ENCODE peak calls at places on chromosomes 13 and 19, in eight cellular contexts. One of them, this sample, is unnamed.

GRCh38 chr13:98222081-98222554 is 45.0 kb upstream of the RNF113B start:
- DNase-seq in aorta: no peak
- DNase-seq in T1000: no peak
- DNase-seq in activated naive CD4-positive, alpha-beta T cell: no peak
- DNase-seq in neural progenitor cell: no peak
- DNase-seq in T-helper 2 cell: no peak
- DNase-seq in fibroblast of lung: no peak
- DNase-seq in germinal center: no peak
- DNase-seq in this sample: no peak

GRCh38 chr19:23395041-23395721 is at the start of gene ZNF91:
- DNase-seq in aorta: peak; percentile 97
- DNase-seq in T1000: peak; percentile 83
- DNase-seq in activated naive CD4-positive, alpha-beta T cell: peak; percentile 83
- DNase-seq in neural progenitor cell: peak; percentile 98
- DNase-seq in T-helper 2 cell: peak; percentile 89
- DNase-seq in fibroblast of lung: peak; percentile 97
- DNase-seq in germinal center: peak; percentile 89
- DNase-seq in this sample: peak; percentile 86

GRCh38 chr13:79468819-79469218 is 12.1 kb upstream of the NDFIP2 start:
- DNase-seq in aorta: no peak
- DNase-seq in T1000: no peak
- DNase-seq in activated naive CD4-positive, alpha-beta T cell: no peak
- DNase-seq in neural progenitor cell: no peak
- DNase-seq in T-helper 2 cell: no peak
- DNase-seq in fibroblast of lung: no peak
- DNase-seq in germinal center: no peak
- DNase-seq in this sample: no peak

GRCh38 chr13:98576963-98577822 is at the start of gene STK24:
- DNase-seq in aorta: peak; percentile 79
- DNase-seq in T1000: peak; percentile 47
- DNase-seq in activated naive CD4-positive, alpha-beta T cell: peak; percentile 44
- DNase-seq in neural progenitor cell: peak; percentile 92
- DNase-seq in T-helper 2 cell: peak; percentile 56
- DNase-seq in fibroblast of lung: peak; percentile 84
- DNase-seq in germinal center: peak; percentile 80
- DNase-seq in this sample: peak; percentile 53

GRCh38 chr13:39266426-39266825 is 228.2 kb downstream of the NHLRC3 start:
- DNase-seq in aorta: no peak
- DNase-seq in T1000: no peak
- DNase-seq in activated naive CD4-positive, alpha-beta T cell: no peak
- DNase-seq in neural progenitor cell: no peak
- DNase-seq in T-helper 2 cell: no peak
- DNase-seq in fibroblast of lung: no peak
- DNase-seq in germinal center: no peak
- DNase-seq in this sample: no peak

GRCh38 chr13:112754281-112755025 is 64.6 kb downstream of the ATP11A start:
- DNase-seq in aorta: no peak
- DNase-seq in T1000: no peak
- DNase-seq in activated naive CD4-positive, alpha-beta T cell: no peak
- DNase-seq in neural progenitor cell: no peak
- DNase-seq in T-helper 2 cell: no peak
- DNase-seq in fibroblast of lung: no peak
- DNase-seq in germinal center: no peak
- DNase-seq in this sample: no peak

GRCh38 chr19:39428309-39429112 is 7.2 kb downstream of the RPS16 start:
- DNase-seq in aorta: peak; percentile 85
- DNase-seq in T1000: peak; percentile 30
- DNase-seq in activated naive CD4-positive, alpha-beta T cell: no peak
- DNase-seq in neural progenitor cell: peak; percentile 91
- DNase-seq in T-helper 2 cell: no peak
- DNase-seq in fibroblast of lung: peak; percentile 95
- DNase-seq in germinal center: no peak
- DNase-seq in this sample: no peak

GRCh38 chr19:35670686-35671085 is 4.4 kb downstream of the UPK1A start:
- DNase-seq in aorta: no peak
- DNase-seq in T1000: no peak
- DNase-seq in activated naive CD4-positive, alpha-beta T cell: no peak
- DNase-seq in neural progenitor cell: no peak
- DNase-seq in T-helper 2 cell: no peak
- DNase-seq in fibroblast of lung: no peak
- DNase-seq in germinal center: no peak
- DNase-seq in this sample: no peak

GRCh38 chr19:995051-995827 is 5.0 kb upstream of the GRIN3B start:
- DNase-seq in aorta: no peak
- DNase-seq in T1000: no peak
- DNase-seq in activated naive CD4-positive, alpha-beta T cell: no peak
- DNase-seq in neural progenitor cell: no peak
- DNase-seq in T-helper 2 cell: no peak
- DNase-seq in fibroblast of lung: no peak
- DNase-seq in germinal center: no peak
- DNase-seq in this sample: no peak

GRCh38 chr19:35767288-35768081 is 7.9 kb upstream of the ARHGAP33 start:
- DNase-seq in aorta: no peak
- DNase-seq in T1000: no peak
- DNase-seq in activated naive CD4-positive, alpha-beta T cell: no peak
- DNase-seq in neural progenitor cell: peak; percentile 65
- DNase-seq in T-helper 2 cell: no peak
- DNase-seq in fibroblast of lung: no peak
- DNase-seq in germinal center: no peak
- DNase-seq in this sample: no peak

GRCh38 chr13:113551081-113552000 is 33.2 kb upstream of the TFDP1 start:
- DNase-seq in aorta: no peak
- DNase-seq in T1000: no peak
- DNase-seq in activated naive CD4-positive, alpha-beta T cell: no peak
- DNase-seq in neural progenitor cell: no peak
- DNase-seq in T-helper 2 cell: no peak
- DNase-seq in fibroblast of lung: no peak
- DNase-seq in germinal center: no peak
- DNase-seq in this sample: no peak

GRCh38 chr19:12736854-12737665 is at the start of gene GET3:
- DNase-seq in aorta: peak; percentile 94
- DNase-seq in T1000: peak; percentile 96
- DNase-seq in activated naive CD4-positive, alpha-beta T cell: peak; percentile 73
- DNase-seq in neural progenitor cell: peak; percentile 98
- DNase-seq in T-helper 2 cell: peak; percentile 81
- DNase-seq in fibroblast of lung: peak; percentile 100
- DNase-seq in germinal center: peak; percentile 94
- DNase-seq in this sample: peak; percentile 76

GRCh38 chr19:31386806-31387205 is 37.6 kb upstream of the TSHZ3 start:
- DNase-seq in aorta: no peak
- DNase-seq in T1000: no peak
- DNase-seq in activated naive CD4-positive, alpha-beta T cell: no peak
- DNase-seq in neural progenitor cell: no peak
- DNase-seq in T-helper 2 cell: no peak
- DNase-seq in fibroblast of lung: no peak
- DNase-seq in germinal center: no peak
- DNase-seq in this sample: no peak